ENCODE peak calls at places on chromosome 1, in eight cellular contexts. C is upper lobe of left lung, M is HCT116, I is HepG2, B is K562, R is GM12878, S is GM23338, H is Panc1. F is an unnamed sample.
A peak's percentile ranks its signal among the peaks of the same experiment; 100 is the strongest.

GRCh38 chr1:8937701-8938100 is 8.0 kb upstream of the CA6 start:
- ATAC-seq in I (no peak), R (no peak), H (no peak), M (no peak), S (no peak), C (peak; percentile 34), B (no peak), F (peak; percentile 61)

GRCh38 chr1:151211972-151212705 is 13.8 kb downstream of the PIP5K1A start:
- ATAC-seq in S (no peak), I (no peak), R (no peak), B (peak; percentile 45), H (no peak), M (no peak), C (no peak), F (no peak)

GRCh38 chr1:198922638-198923430 is 284.0 kb downstream of the PTPRC start:
- ATAC-seq in R (peak; percentile 82), S (no peak), M (no peak), C (no peak), I (no peak), B (no peak), H (no peak), F (no peak)

GRCh38 chr1:11207898-11208611 is 18.9 kb downstream of the ANGPTL7 start:
- ATAC-seq in H (no peak), R (no peak), M (no peak), B (no peak), C (no peak), S (no peak), I (no peak), F (peak; percentile 67)

GRCh38 chr1:40224040-40224439 is 23.7 kb upstream of the TMCO2 start:
- ATAC-seq in B (no peak), C (no peak), M (no peak), S (no peak), H (no peak), I (no peak), R (no peak), F (no peak)

GRCh38 chr1:2060535-2060934 is 10.3 kb downstream of the PRKCZ start:
- ATAC-seq in I (no peak), C (peak; percentile 9), S (no peak), M (no peak), R (no peak), B (no peak), H (peak; percentile 30), F (no peak)

GRCh38 chr1:196277860-196278259 is 330.4 kb downstream of the KCNT2 start:
- ATAC-seq in M (no peak), H (no peak), B (no peak), R (no peak), C (no peak), S (no peak), I (no peak), F (no peak)

GRCh38 chr1:246309247-246309884 is 197.7 kb downstream of the SMYD3 start:
- ATAC-seq in R (no peak), C (no peak), I (no peak), S (no peak), B (peak; percentile 40), H (no peak), M (no peak), F (no peak)

GRCh38 chr1:184656221-184656620 is 98.4 kb downstream of the EDEM3 start:
- ATAC-seq in B (no peak), I (no peak), R (no peak), H (no peak), C (no peak), M (no peak), S (no peak), F (no peak)

GRCh38 chr1:36450270-36450918 is at the start of gene OSCP1:
- ATAC-seq in R (peak; percentile 99), H (peak; percentile 99), S (peak; percentile 97), M (peak; percentile 96), B (no peak), I (peak; percentile 95), C (peak; percentile 98), F (peak; percentile 100)

GRCh38 chr1:32349211-32349708 is 13.0 kb downstream of the FAM229A start:
- ATAC-seq in M (no peak), H (no peak), S (no peak), C (no peak), I (peak; percentile 10), B (no peak), R (no peak), F (no peak)

GRCh38 chr1:211842518-211842917 is 12.0 kb upstream of the LPGAT1 start:
- ATAC-seq in C (no peak), H (no peak), M (no peak), I (no peak), R (no peak), B (peak; percentile 58), S (no peak), F (no peak)

GRCh38 chr1:46400398-46400797 is 6.3 kb downstream of the FAAH start:
- ATAC-seq in H (no peak), R (no peak), M (no peak), I (no peak), C (no peak), S (no peak), B (no peak), F (no peak)

GRCh38 chr1:1928231-1929101 is 9.4 kb upstream of the TMEM52 start:
- ATAC-seq in I (no peak), B (no peak), S (no peak), H (no peak), M (no peak), C (no peak), R (no peak), F (no peak)

DNA sequence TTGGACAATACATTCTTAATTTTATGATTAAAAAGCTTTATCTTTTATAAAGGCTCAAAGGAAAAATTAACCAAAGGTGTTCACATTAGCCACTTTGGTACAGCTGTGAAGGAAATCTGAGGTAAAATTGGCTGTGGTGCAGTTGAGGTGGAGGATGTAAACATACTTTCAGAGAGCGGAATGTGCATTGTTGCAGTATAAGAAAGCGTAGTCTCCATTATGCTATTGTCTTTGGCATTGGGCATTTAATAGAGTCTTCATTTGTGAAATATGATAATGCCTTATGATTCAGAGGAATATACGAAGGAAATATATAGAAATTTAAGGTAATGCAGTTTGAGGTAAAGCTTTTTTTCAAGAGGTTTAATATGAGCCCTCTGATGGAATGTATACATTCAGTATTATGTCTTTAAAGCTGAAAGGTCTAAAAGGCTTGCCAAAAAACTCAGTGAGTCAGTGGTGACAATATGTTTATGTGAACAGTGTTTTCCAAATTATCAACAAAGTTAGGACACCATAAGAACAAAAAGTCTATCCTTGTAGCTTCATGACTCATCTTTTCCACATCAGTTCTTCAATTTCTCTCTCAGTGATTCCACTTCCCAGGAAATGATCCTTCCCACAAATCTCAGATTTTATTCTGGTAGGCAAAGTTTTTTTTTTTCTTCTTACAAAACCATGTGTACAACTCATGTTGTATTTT is 26.9 kb upstream of the DDR2 start:
- ATAC-seq in S (no peak), C (no peak), I (no peak), H (peak; percentile 78), R (no peak), B (peak; percentile 9), M (no peak), F (peak; percentile 47)
- H3K27ac ChIP-seq in S (no peak overlapping the region), C (no peak overlapping the region), I (no peak overlapping the region), H (no peak overlapping the region), R (no peak overlapping the region), B (no peak overlapping the region), M (peak overlapping the region; percentile 35), F (peak overlapping the region; percentile 41)

DNA sequence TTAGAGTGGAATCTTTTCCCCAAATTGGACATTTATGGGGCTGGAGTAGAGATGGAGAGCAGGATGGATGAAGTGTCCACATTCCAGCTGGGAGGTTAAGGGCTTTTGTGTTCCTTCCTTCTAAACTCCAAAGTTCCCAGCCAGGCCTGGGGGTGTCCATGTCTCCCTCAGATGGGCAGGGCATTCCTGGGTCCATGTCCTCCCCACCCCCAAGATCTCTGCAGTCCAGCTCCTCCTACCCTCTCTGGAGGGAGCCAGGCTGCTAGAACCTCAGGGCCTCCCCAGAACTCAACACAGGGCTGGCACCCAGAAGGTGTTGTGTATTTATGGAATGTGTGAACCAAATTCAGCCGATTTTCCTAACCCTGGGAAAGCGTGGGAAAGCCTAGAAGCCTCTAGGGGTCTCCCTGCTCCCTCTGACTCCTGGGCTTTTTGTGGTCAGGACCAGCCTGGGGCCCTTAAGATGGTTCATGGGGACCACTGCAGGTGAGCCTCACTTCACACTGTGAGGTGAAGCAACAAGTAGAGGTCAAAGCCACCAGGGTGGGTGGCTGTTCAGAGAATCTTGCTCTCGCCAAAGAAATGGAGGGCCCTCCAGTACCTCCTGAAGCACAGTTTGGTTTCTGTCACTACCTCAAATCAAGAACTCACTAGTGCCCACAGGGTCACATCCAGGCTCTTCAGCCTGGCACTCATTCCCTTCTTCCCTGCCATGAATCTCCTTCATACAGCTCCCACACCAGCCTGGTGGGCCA is 54.8 kb downstream of the GLIS1 start:
- ATAC-seq in I (peak; percentile 21), M (no peak), S (peak; percentile 36), C (no peak), B (no peak), H (no peak), R (no peak), F (no peak)
- TF ChIP-seq POLR2AphosphoS5 in I (no peak), M (no peak), S (no peak), C (no peak), B (no peak), H (no peak), R (no peak), F (no peak)

GRCh38 chr1:180633092-180634045 is 1.5 kb downstream of the XPR1 start:
- ATAC-seq in S (no peak), B (no peak), C (no peak), M (no peak), R (no peak), I (no peak), H (no peak), F (no peak)
- H3K4me3 ChIP-seq in S (peak overlapping the region; percentile 79), B (peak overlapping the region; percentile 89), C (peak overlapping the region; percentile 97), M (peak overlapping the region; percentile 67), R (peak overlapping the region; percentile 89), I (peak overlapping the region; percentile 95), H (peak overlapping the region; percentile 87), F (peak overlapping the region; percentile 92)

GRCh38 chr1:206457408-206457807 is 12.9 kb upstream of the IKBKE start:
- ATAC-seq in C (no peak), S (no peak), M (no peak), I (no peak), R (no peak), H (no peak), B (no peak), F (peak; percentile 40)
- H3K27ac ChIP-seq in C (peak overlapping the region; percentile 35), S (no peak overlapping the region), M (no peak overlapping the region), I (no peak overlapping the region), R (no peak overlapping the region), H (no peak overlapping the region), B (no peak overlapping the region), F (no peak overlapping the region)

DNA sequence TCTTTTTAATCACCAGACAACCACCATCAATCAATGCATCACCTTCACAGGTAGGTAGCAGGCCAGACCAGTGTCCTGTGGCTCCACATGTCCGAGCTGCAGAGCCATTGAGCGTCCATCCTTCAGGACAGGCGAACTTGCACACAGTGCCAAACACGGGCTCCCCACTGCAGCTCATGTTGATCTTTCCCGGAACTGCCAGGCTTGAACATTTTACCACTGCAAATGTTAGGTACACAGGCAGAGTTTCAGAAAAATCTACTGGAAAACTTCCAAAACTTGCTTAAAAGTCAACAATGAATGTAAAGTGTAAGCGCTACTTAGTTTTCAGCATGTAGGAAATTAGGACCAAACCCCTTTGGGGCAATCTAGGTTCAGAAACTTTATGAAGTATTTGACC is 6.6 kb downstream of the SELE start:
- ATAC-seq in M (no peak), H (no peak), S (no peak), C (no peak), B (no peak), I (peak; percentile 41), R (no peak), F (no peak)
- TF ChIP-seq POLR2AphosphoS5 in M (no peak), H (no peak), S (no peak), C (no peak), B (no peak), I (no peak), R (no peak), F (no peak)